ENCODE peak calls at places on chromosome 3, in five cellular contexts. One of them, this sample, is unnamed.

GRCh38 chr3:49602049-49602554 is 47.8 kb downstream of the BSN start:
- DNase-seq in choroid plexus epithelial cell: no peak
- DNase-seq in astrocyte of the spinal cord: no peak
- DNase-seq in MM.1S: no peak
- DNase-seq in ovary: no peak
- DNase-seq in this sample: no peak

GRCh38 chr3:125157183-125157582 is 55.4 kb downstream of the SLC12A8 start:
- DNase-seq in MM.1S: no peak
- DNase-seq in astrocyte of the spinal cord: no peak
- DNase-seq in ovary: no peak
- DNase-seq in choroid plexus epithelial cell: no peak
- DNase-seq in this sample: no peak

GRCh38 chr3:106184540-106185457 is 316.0 kb upstream of the CBLB start:
- DNase-seq in ovary: no peak
- DNase-seq in MM.1S: peak; percentile 61
- DNase-seq in choroid plexus epithelial cell: no peak
- DNase-seq in astrocyte of the spinal cord: no peak
- DNase-seq in this sample: no peak

GRCh38 chr3:157938154-157938774 is 168.0 kb downstream of the SHOX2 start:
- DNase-seq in astrocyte of the spinal cord: peak; percentile 22
- DNase-seq in choroid plexus epithelial cell: peak; percentile 31
- DNase-seq in ovary: no peak
- DNase-seq in MM.1S: no peak
- DNase-seq in this sample: peak; percentile 48

GRCh38 chr3:53805463-53806159 is 40.6 kb downstream of the CHDH start:
- DNase-seq in astrocyte of the spinal cord: no peak
- DNase-seq in ovary: no peak
- DNase-seq in choroid plexus epithelial cell: no peak
- DNase-seq in MM.1S: no peak
- DNase-seq in this sample: no peak

GRCh38 chr3:105195260-105195659 is 171.4 kb upstream of the ALCAM start:
- DNase-seq in choroid plexus epithelial cell: peak; percentile 67
- DNase-seq in MM.1S: no peak
- DNase-seq in astrocyte of the spinal cord: peak; percentile 63
- DNase-seq in ovary: no peak
- DNase-seq in this sample: peak; percentile 62

GRCh38 chr3:125148016-125148812 is 64.3 kb downstream of the SLC12A8 start:
- DNase-seq in astrocyte of the spinal cord: no peak
- DNase-seq in ovary: no peak
- DNase-seq in choroid plexus epithelial cell: no peak
- DNase-seq in MM.1S: no peak
- DNase-seq in this sample: peak; percentile 42

GRCh38 chr3:98612587-98612986 is 19.2 kb upstream of the CPOX start:
- DNase-seq in MM.1S: peak; percentile 90
- DNase-seq in astrocyte of the spinal cord: no peak
- DNase-seq in choroid plexus epithelial cell: no peak
- DNase-seq in ovary: no peak
- DNase-seq in this sample: no peak

GRCh38 chr3:58391156-58391865 is 42.3 kb downstream of the PDHB start:
- DNase-seq in MM.1S: no peak
- DNase-seq in choroid plexus epithelial cell: no peak
- DNase-seq in astrocyte of the spinal cord: no peak
- DNase-seq in ovary: no peak
- DNase-seq in this sample: peak; percentile 80

DNA sequence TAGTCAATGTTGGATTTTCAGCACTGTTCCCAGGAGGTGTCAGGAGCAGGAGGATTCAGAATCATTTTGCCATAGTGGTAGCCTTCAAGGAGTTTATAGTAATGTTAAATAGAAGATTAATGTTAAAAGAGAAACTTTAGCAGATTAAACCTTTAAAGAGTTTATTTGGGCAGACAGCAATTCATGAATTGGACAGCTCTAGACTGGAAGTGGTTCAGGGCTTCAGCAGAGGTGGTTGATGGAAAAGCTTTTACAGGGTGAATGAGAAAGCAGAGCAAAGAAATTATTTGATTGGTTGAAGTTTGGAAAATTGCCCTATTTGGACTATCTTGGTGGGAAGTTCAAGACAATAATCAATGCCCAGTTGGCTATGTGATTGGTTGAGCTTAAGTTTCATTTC is 416.6 kb upstream of the TBL1XR1 start:
- DNase-seq in ovary: no peak
- DNase-seq in astrocyte of the spinal cord: no peak
- DNase-seq in MM.1S: no peak
- DNase-seq in choroid plexus epithelial cell: no peak
- DNase-seq in this sample: no peak
- H3K4me3 ChIP-seq in ovary: no peak overlapping the region
- H3K4me3 ChIP-seq in astrocyte of the spinal cord: no peak overlapping the region
- H3K4me3 ChIP-seq in MM.1S: no peak overlapping the region
- H3K4me3 ChIP-seq in choroid plexus epithelial cell: no peak overlapping the region
- H3K4me3 ChIP-seq in this sample: no peak overlapping the region

GRCh38 chr3:170372190-170372879 is 14.8 kb downstream of the SKIL start:
- DNase-seq in ovary: no peak
- DNase-seq in choroid plexus epithelial cell: no peak
- DNase-seq in MM.1S: no peak
- DNase-seq in astrocyte of the spinal cord: no peak
- DNase-seq in this sample: no peak

GRCh38 chr3:170367797-170368196 is 10.3 kb downstream of the SKIL start:
- DNase-seq in MM.1S: no peak
- DNase-seq in astrocyte of the spinal cord: no peak
- DNase-seq in choroid plexus epithelial cell: no peak
- DNase-seq in ovary: no peak
- DNase-seq in this sample: no peak

GRCh38 chr3:170364965-170365364 is 7.5 kb downstream of the SKIL start:
- DNase-seq in choroid plexus epithelial cell: no peak
- DNase-seq in astrocyte of the spinal cord: no peak
- DNase-seq in MM.1S: no peak
- DNase-seq in ovary: no peak
- DNase-seq in this sample: no peak

GRCh38 chr3:170363471-170363994 is 6.0 kb downstream of the SKIL start:
- DNase-seq in choroid plexus epithelial cell: no peak
- DNase-seq in ovary: no peak
- DNase-seq in MM.1S: no peak
- DNase-seq in astrocyte of the spinal cord: no peak
- DNase-seq in this sample: no peak

DNA sequence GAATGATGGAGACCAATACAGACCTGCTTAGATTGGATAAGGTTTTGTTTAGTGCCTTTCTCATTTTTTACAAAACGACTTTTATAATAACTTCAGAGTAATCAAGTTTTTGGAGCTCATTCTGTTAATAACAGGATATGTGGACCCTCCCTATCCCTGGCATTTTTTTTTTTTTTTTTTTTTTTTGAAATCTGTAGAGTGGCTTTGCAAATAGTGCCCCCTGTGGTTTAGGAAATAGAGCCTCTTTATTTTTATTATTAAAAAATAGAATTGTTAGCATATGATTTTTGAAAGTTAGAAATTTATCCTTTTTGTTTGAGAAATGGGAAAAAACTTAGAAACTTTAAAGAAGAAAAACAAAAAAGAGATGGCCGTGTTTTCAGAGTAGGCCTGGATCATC is 11.4 kb downstream of the SKIL start:
- DNase-seq in ovary: no peak
- DNase-seq in astrocyte of the spinal cord: no peak
- DNase-seq in choroid plexus epithelial cell: no peak
- DNase-seq in MM.1S: no peak
- DNase-seq in this sample: no peak
- TF ChIP-seq CTCF in ovary: no peak
- TF ChIP-seq CTCF in astrocyte of the spinal cord: peak; percentile 25
- TF ChIP-seq CTCF in choroid plexus epithelial cell: no peak
- TF ChIP-seq CTCF in MM.1S: peak; percentile 41
- TF ChIP-seq CTCF in this sample: peak; percentile 49

GRCh38 chr3:181752202-181752671 is 40.5 kb downstream of the SOX2 start:
- DNase-seq in choroid plexus epithelial cell: no peak
- DNase-seq in MM.1S: no peak
- DNase-seq in astrocyte of the spinal cord: peak; percentile 73
- DNase-seq in ovary: no peak
- DNase-seq in this sample: no peak

GRCh38 chr3:181761906-181762305 is 50.2 kb downstream of the SOX2 start:
- DNase-seq in MM.1S: no peak
- DNase-seq in ovary: no peak
- DNase-seq in choroid plexus epithelial cell: no peak
- DNase-seq in astrocyte of the spinal cord: no peak
- DNase-seq in this sample: no peak

GRCh38 chr3:181756645-181757044 is 44.9 kb downstream of the SOX2 start:
- DNase-seq in MM.1S: no peak
- DNase-seq in astrocyte of the spinal cord: no peak
- DNase-seq in ovary: no peak
- DNase-seq in choroid plexus epithelial cell: no peak
- DNase-seq in this sample: no peak

GRCh38 chr3:181755959-181756358 is 44.2 kb downstream of the SOX2 start:
- DNase-seq in choroid plexus epithelial cell: no peak
- DNase-seq in ovary: no peak
- DNase-seq in MM.1S: no peak
- DNase-seq in astrocyte of the spinal cord: no peak
- DNase-seq in this sample: no peak

GRCh38 chr3:181757694-181758306 is 46.1 kb downstream of the SOX2 start:
- DNase-seq in ovary: no peak
- DNase-seq in choroid plexus epithelial cell: no peak
- DNase-seq in astrocyte of the spinal cord: no peak
- DNase-seq in MM.1S: no peak
- DNase-seq in this sample: no peak
- H3K4me3 ChIP-seq in ovary: no peak overlapping the region
- H3K4me3 ChIP-seq in choroid plexus epithelial cell: no peak overlapping the region
- H3K4me3 ChIP-seq in astrocyte of the spinal cord: no peak overlapping the region
- H3K4me3 ChIP-seq in MM.1S: no peak overlapping the region
- H3K4me3 ChIP-seq in this sample: no peak overlapping the region

GRCh38 chr3:72342450-72342849 is 505.8 kb downstream of the SHQ1 start:
- DNase-seq in choroid plexus epithelial cell: no peak
- DNase-seq in astrocyte of the spinal cord: no peak
- DNase-seq in MM.1S: no peak
- DNase-seq in ovary: no peak
- DNase-seq in this sample: no peak

GRCh38 chr3:72341380-72341770 is 506.9 kb downstream of the SHQ1 start:
- DNase-seq in astrocyte of the spinal cord: no peak
- DNase-seq in ovary: no peak
- DNase-seq in choroid plexus epithelial cell: no peak
- DNase-seq in MM.1S: no peak
- DNase-seq in this sample: no peak

GRCh38 chr3:72344256-72345046 is 503.8 kb downstream of the SHQ1 start:
- DNase-seq in ovary: no peak
- DNase-seq in MM.1S: no peak
- DNase-seq in choroid plexus epithelial cell: no peak
- DNase-seq in astrocyte of the spinal cord: no peak
- DNase-seq in this sample: no peak

GRCh38 chr3:72341943-72342342 is 506.3 kb downstream of the SHQ1 start:
- DNase-seq in choroid plexus epithelial cell: no peak
- DNase-seq in astrocyte of the spinal cord: no peak
- DNase-seq in ovary: peak; percentile 51
- DNase-seq in MM.1S: no peak
- DNase-seq in this sample: no peak

GRCh38 chr3:72343078-72343477 is 505.2 kb downstream of the SHQ1 start:
- DNase-seq in astrocyte of the spinal cord: peak; percentile 72
- DNase-seq in choroid plexus epithelial cell: peak; percentile 48
- DNase-seq in MM.1S: no peak
- DNase-seq in ovary: no peak
- DNase-seq in this sample: peak; percentile 55
- TF ChIP-seq CTCF in astrocyte of the spinal cord: no peak
- TF ChIP-seq CTCF in choroid plexus epithelial cell: peak; percentile 19
- TF ChIP-seq CTCF in MM.1S: no peak
- TF ChIP-seq CTCF in ovary: no peak
- TF ChIP-seq CTCF in this sample: peak; percentile 30

GRCh38 chr3:64992462-64993285 is 304.9 kb upstream of the ADAMTS9 start:
- DNase-seq in ovary: peak; percentile 29
- DNase-seq in choroid plexus epithelial cell: no peak
- DNase-seq in MM.1S: no peak
- DNase-seq in astrocyte of the spinal cord: no peak
- DNase-seq in this sample: no peak

GRCh38 chr3:64998317-64998716 is 310.5 kb upstream of the ADAMTS9 start:
- DNase-seq in choroid plexus epithelial cell: no peak
- DNase-seq in MM.1S: no peak
- DNase-seq in astrocyte of the spinal cord: no peak
- DNase-seq in ovary: no peak
- DNase-seq in this sample: no peak

GRCh38 chr3:64995857-64996564 is 308.2 kb upstream of the ADAMTS9 start:
- DNase-seq in MM.1S: no peak
- DNase-seq in astrocyte of the spinal cord: peak; percentile 56
- DNase-seq in choroid plexus epithelial cell: peak; percentile 84
- DNase-seq in ovary: no peak
- DNase-seq in this sample: peak; percentile 71
- H3K4me3 ChIP-seq in MM.1S: no peak overlapping the region
- H3K4me3 ChIP-seq in astrocyte of the spinal cord: no peak overlapping the region
- H3K4me3 ChIP-seq in choroid plexus epithelial cell: no peak overlapping the region
- H3K4me3 ChIP-seq in ovary: no peak overlapping the region
- H3K4me3 ChIP-seq in this sample: no peak overlapping the region

GRCh38 chr3:10717756-10718155 is 98.3 kb upstream of the SLC6A11 start:
- DNase-seq in astrocyte of the spinal cord: no peak
- DNase-seq in choroid plexus epithelial cell: no peak
- DNase-seq in ovary: no peak
- DNase-seq in MM.1S: no peak
- DNase-seq in this sample: no peak
- TF ChIP-seq CTCF in astrocyte of the spinal cord: no peak
- TF ChIP-seq CTCF in choroid plexus epithelial cell: no peak
- TF ChIP-seq CTCF in ovary: no peak
- TF ChIP-seq CTCF in MM.1S: no peak
- TF ChIP-seq CTCF in this sample: no peak

DNA sequence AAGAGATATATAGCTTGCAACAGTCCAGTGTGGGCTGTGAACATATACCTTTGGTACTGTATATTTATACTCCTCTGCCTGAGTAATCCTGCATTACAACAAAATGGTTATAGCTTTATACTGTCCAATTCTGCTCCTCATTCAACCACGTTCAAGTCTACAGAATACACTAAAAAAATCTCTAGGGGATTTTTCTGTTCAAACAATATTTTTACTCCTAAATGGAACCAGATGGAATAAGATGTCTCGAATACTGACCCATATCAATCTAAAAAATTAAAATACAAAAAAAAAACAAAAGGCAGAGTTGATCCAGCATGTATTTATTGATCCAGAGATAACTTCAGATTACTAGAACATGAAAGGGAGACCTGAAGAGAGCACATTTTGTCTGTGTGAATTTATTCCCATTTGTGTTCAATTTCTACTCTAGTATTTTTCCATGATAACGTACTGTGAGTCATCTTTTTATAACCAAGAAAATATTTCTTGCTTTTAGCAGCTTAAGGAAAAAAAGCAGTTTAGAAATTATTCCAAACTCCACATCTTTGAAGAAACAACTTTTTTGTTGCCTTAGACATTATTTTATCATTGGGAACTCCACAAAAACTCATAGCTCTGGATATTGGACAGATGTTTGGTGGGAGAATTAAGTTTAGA is 910.7 kb downstream of the TBL1XR1 start:
- DNase-seq in choroid plexus epithelial cell: no peak
- DNase-seq in astrocyte of the spinal cord: peak; percentile 6
- DNase-seq in MM.1S: no peak
- DNase-seq in ovary: no peak
- DNase-seq in this sample: peak; percentile 1
- H3K4me3 ChIP-seq in choroid plexus epithelial cell: no peak overlapping the region
- H3K4me3 ChIP-seq in astrocyte of the spinal cord: no peak overlapping the region
- H3K4me3 ChIP-seq in MM.1S: no peak overlapping the region
- H3K4me3 ChIP-seq in ovary: no peak overlapping the region
- H3K4me3 ChIP-seq in this sample: no peak overlapping the region

This sample was measured in fibroblast of the aortic adventitia.